ENCODE peak calls at places on chromosomes 13 and 19, in nine cellular contexts. G is cardiac muscle cell, Y is bronchial epithelial cell, T is ascending aorta, L is fibroblast of lung, P is psoas muscle, S is uterus, H is heart left ventricle, F is vagina. D is an unnamed sample. For H3K36me3, the result is how much of the 10 kb centered on the place peaks cover.

GRCh38 chr19:17323973-17324327 is 10.7 kb downstream of the ANO8 start:
- DNase-seq in Y (no peak), F (no peak), G (no peak), H (no peak), P (no peak), L (no peak), T (no peak), S (no peak), D (no peak)

GRCh38 chr19:1512671-1513491 is at the start of gene ADAMTSL5:
- DNase-seq in L (peak), Y (peak), H (peak), T (no peak), P (peak), S (peak), F (no peak), G (peak), D (no peak)

GRCh38 chr13:102847272-102848234 is 1.7 kb downstream of the ERCC5 start:
- DNase-seq in L (peak), S (no peak), T (no peak), G (peak), P (no peak), H (no peak), F (no peak), Y (peak), D (no peak)

GRCh38 chr13:113952151-113952982 is 21.5 kb downstream of the C13orf46 start:
- DNase-seq in H (peak), S (no peak), P (peak), F (no peak), G (no peak), L (no peak), T (no peak), Y (no peak), D (no peak)

GRCh38 chr13:37681295-37682032 is 82.9 kb upstream of the POSTN start:
- DNase-seq in Y (no peak), L (peak), T (no peak), F (no peak), H (no peak), S (no peak), P (no peak), G (peak), D (no peak)

GRCh38 chr13:80297094-80297493 is 43.8 kb downstream of the SPRY2 start:
- DNase-seq in Y (no peak), F (no peak), G (no peak), H (no peak), S (no peak), L (no peak), P (no peak), T (no peak), D (no peak)

GRCh38 chr13:113981201-113981605 is 7.3 kb upstream of the C13orf46 start:
- DNase-seq in Y (peak), F (no peak), G (no peak), P (peak), T (no peak), L (no peak), H (peak), S (peak), D (no peak)

GRCh38 chr19:30209617-30210600 is 162.3 kb upstream of the ZNF536 start:
- DNase-seq in G (no peak), P (no peak), H (no peak), T (no peak), Y (no peak), S (no peak), F (peak), L (no peak), D (no peak)

GRCh38 chr13:44426461-44426860 is 52.8 kb downstream of the SERP2 start:
- DNase-seq in F (no peak), H (no peak), G (no peak), T (no peak), P (no peak), Y (no peak), L (no peak), S (no peak), D (no peak)

GRCh38 chr13:75861786-75862185 is 225.7 kb downstream of the LMO7 start:
- DNase-seq in T (no peak), Y (no peak), P (no peak), S (no peak), F (no peak), L (no peak), G (no peak), H (no peak), D (no peak)

GRCh38 chr13:21458457-21458815 is 667 bp downstream of the ZDHHC20 start:
- DNase-seq in P (peak), T (no peak), H (peak), S (peak), F (no peak), Y (peak), G (no peak), L (no peak), D (no peak)

GRCh38 chr13:64480206-64480605 is 2749.9 kb downstream of the PCDH9 start:
- DNase-seq in S (no peak), T (no peak), L (no peak), F (no peak), P (no peak), Y (no peak), G (no peak), H (no peak), D (no peak)

GRCh38 chr13:79097201-79097600 is 308.9 kb downstream of the RBM26 start:
- DNase-seq in F (no peak), G (no peak), P (no peak), S (no peak), L (no peak), Y (no peak), T (no peak), H (no peak), D (no peak)

GRCh38 chr13:49997935-49998334 is 1.1 kb downstream of the TRIM13 start:
- DNase-seq in G (peak), T (no peak), L (peak), P (no peak), H (no peak), F (no peak), Y (peak), S (no peak), D (no peak)

GRCh38 chr13:49996951-49997895 is at the start of gene TRIM13:
- DNase-seq in G (peak), T (peak), L (peak), H (peak), S (peak), Y (peak), F (no peak), P (peak), D (peak)

GRCh38 chr13:49996166-49996915 is 501 bp upstream of the TRIM13 start:
- DNase-seq in H (peak), Y (peak), P (peak), F (no peak), S (peak), T (peak), L (peak), G (peak), D (peak)

GRCh38 chr13:50001287-50001686 is 4.4 kb downstream of the TRIM13 start:
- DNase-seq in F (no peak), P (no peak), Y (no peak), L (no peak), T (no peak), G (no peak), H (no peak), S (no peak), D (no peak)

DNA sequence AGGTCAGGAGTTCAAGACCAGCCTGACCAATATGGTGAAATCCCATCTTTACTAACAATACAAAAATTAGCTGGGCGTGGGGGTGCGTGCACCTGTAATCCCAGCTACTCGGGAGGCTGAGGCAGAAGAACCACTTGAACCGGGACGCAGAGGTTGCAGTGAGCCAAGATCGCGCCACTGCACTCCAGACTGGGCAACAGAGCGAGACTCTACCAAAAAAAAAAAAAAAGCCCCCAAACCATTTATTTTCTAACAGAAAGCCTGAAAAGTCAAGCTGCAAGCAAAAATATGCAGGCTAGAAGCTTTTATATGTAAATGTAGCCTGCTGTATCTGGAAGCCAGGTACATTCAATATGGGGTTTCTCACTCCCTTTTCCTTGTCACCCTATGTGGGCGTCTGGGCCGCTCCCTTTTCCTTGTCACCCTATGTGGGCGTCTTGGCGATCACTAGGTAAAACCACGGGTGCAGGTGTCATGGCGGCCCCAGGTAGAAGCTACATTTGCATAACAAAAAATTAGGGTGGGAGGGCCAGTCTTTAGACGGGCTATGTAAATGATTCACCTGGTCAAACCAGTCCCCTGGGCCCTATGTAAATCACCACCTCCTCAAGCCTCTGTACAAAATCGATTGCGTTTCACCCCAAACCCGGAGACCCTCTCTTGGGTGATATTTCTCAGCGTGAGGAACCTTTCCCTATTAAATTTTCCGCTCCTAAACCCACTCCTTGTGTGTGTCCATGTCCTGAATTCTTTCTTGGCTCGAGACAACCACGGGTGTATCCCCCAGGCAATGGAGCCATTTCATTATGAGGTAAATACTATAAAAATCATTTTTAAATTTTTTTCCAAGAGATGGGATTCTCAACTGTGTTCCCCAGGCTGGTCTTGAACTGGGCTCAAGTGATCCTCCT is 2.1 kb downstream of the TRIM13 start:
- DNase-seq in G (no peak), T (no peak), Y (no peak), L (no peak), S (no peak), P (no peak), F (no peak), H (no peak), D (no peak)
- H3K4me3 ChIP-seq in G (peak), T (peak), Y (no peak), L (peak), S (no peak), P (peak), F (no peak), H (no peak), D (peak)

GRCh38 chr19:54297759-54298305 is 15.1 kb downstream of the LILRA5 start:
- DNase-seq in L (no peak), G (no peak), S (no peak), T (no peak), Y (no peak), F (no peak), P (no peak), H (no peak), D (no peak)
- TF ChIP-seq CTCF in L (no peak), G (no peak), S (no peak), T (no peak), Y (no peak), F (no peak), P (no peak), H (no peak), D (no peak)

DNA sequence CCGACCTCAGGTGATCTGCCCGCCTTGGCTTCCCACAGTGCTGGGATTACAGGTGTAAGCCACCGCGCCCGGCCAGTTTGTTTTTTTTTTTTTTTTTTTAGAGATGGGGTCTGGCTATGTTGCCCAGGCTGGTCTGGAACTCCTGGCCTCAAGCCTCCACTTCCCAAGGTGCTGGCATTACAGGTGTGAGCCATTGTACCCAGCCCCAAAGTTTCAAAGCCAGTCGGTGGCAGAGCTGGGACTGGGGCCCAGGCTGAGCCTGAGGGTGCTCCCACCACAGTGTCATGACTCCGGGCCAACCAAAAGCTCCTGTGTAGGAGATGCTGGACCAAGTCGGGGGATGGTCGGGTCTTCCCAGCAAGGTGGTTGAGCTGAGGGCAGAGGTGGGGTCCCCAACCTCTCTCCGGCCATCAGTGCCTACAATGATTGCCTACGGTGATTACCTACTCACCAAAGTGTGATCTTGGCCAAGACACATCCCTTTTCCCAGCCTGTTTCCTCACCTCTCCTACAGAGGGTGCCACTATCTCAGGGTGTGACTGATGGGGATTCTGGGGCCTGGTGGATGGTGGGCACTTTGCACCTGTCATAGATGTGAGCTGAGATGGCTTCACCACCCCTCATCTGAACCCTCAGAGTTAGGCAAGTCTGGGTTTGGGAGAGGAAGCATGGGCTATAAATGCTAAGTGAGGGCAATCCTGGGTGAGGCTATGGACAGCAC is 5.9 kb upstream of the SAMD1 start:
- DNase-seq in H (no peak), L (no peak), T (no peak), G (no peak), P (no peak), Y (no peak), S (no peak), F (no peak), D (no peak)
- H3K36me3 ChIP-seq in H (under half), L (under half), T (half or more), G (under half), P (half or more), Y (under half), S (under half), F (under half), D (under half)

GRCh38 chr19:8455018-8455417 is 10.2 kb downstream of the HNRNPM start:
- DNase-seq in T (no peak), S (no peak), G (no peak), Y (no peak), H (no peak), P (no peak), F (no peak), L (no peak), D (no peak)
- H3K4me3 ChIP-seq in T (no peak), S (no peak), G (no peak), Y (no peak), H (no peak), P (no peak), F (no peak), L (no peak), D (no peak)

GRCh38 chr19:12657966-12658365 is 8.6 kb downstream of the MAN2B1 start:
- DNase-seq in G (no peak), T (no peak), H (no peak), F (no peak), P (no peak), L (no peak), Y (no peak), S (no peak), D (no peak)
- TF ChIP-seq CTCF in G (no peak), T (no peak), H (no peak), F (no peak), P (no peak), L (no peak), Y (no peak), S (no peak), D (no peak)

DNA sequence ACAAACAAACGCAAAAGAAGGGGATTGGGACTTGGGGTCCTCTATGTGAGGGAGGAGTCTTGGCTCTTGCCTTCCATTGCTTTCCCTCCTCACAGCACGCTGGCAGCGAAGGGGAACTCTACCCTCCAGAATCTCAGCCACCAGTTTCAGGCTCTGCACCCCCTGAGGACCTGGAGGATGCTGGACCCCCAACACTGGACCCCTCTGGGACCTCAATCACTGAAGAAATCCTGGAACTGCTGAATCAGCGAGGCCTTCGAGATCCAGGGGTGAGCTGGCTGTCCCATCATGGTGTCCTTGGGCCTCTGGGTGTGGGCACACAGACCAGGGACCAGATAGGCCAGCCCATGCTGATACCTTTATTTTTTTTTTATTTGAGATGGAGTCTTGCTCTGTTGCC is 9.6 kb downstream of the PLEKHG2 start:
- DNase-seq in G (no peak), S (no peak), H (no peak), P (no peak), F (no peak), Y (no peak), L (no peak), T (no peak), D (no peak)
- H3K36me3 ChIP-seq in G (half or more), S (under half), H (under half), P (under half), F (under half), Y (under half), L (under half), T (half or more), D (half or more)

DNA sequence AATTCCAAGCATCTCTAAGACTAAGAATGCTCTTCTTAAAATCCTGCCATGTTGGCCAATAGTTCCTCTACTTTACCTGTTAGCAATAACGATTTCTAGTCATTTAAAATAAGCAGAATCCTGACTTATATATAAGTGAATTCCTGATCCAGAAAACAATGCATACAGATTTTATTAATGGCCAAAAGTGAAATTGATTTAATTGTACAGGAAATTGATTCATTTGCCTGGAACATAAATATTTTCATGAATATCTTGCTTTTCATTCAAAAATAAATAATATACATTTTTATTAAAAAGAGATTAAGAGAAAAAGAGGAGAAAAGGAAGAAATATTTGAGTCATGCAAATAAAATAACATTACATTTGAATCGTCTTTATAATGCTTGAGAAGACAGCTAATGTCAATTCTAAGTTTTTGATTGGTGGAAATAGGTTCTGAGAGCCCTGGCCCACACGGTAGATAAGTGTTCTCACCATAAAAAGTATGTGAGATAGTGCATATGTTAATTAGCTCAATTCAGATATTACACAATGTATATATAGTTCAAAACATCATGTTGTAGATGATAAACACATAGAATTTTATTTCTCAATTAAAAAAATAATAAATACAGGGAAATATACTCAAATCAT is 323.2 kb upstream of the MIR17HG start:
- DNase-seq in T (no peak), G (no peak), H (no peak), S (no peak), Y (no peak), F (no peak), L (no peak), P (no peak), D (no peak)
- H3K4me3 ChIP-seq in T (no peak), G (no peak), H (no peak), S (no peak), Y (no peak), F (no peak), L (no peak), P (no peak), D (no peak)